ENCODE peak calls at places on chromosome 7, in nine cellular contexts. One of them, this sample, is unnamed.

GRCh38 chr7:69962856-69963149 is 364.5 kb downstream of the AUTS2 start:
- ATAC-seq in HCT116: no peak
- ATAC-seq in gastrocnemius medialis: no peak
- ATAC-seq in A549: no peak
- ATAC-seq in heart left ventricle: peak; percentile 23
- ATAC-seq in HepG2: no peak
- ATAC-seq in right lobe of liver: no peak
- ATAC-seq in GM12878: peak; percentile 78
- ATAC-seq in body of pancreas: no peak
- ATAC-seq in this sample: peak; percentile 52

GRCh38 chr7:143507094-143507518 is 29.4 kb downstream of the TAS2R41 start:
- ATAC-seq in HCT116: no peak
- ATAC-seq in gastrocnemius medialis: no peak
- ATAC-seq in A549: no peak
- ATAC-seq in heart left ventricle: no peak
- ATAC-seq in HepG2: no peak
- ATAC-seq in right lobe of liver: no peak
- ATAC-seq in GM12878: no peak
- ATAC-seq in body of pancreas: no peak
- ATAC-seq in this sample: no peak

GRCh38 chr7:104951546-104951945 is 62.5 kb upstream of the KMT2E start:
- ATAC-seq in HCT116: no peak
- ATAC-seq in gastrocnemius medialis: peak; percentile 60
- ATAC-seq in A549: no peak
- ATAC-seq in heart left ventricle: peak; percentile 49
- ATAC-seq in HepG2: no peak
- ATAC-seq in right lobe of liver: no peak
- ATAC-seq in GM12878: peak; percentile 35
- ATAC-seq in body of pancreas: no peak
- ATAC-seq in this sample: peak; percentile 63

GRCh38 chr7:43490016-43490415 is 92.9 kb upstream of the STK17A start:
- ATAC-seq in HCT116: no peak
- ATAC-seq in gastrocnemius medialis: no peak
- ATAC-seq in A549: no peak
- ATAC-seq in heart left ventricle: peak; percentile 42
- ATAC-seq in HepG2: no peak
- ATAC-seq in right lobe of liver: peak; percentile 59
- ATAC-seq in GM12878: no peak
- ATAC-seq in body of pancreas: no peak
- ATAC-seq in this sample: no peak

GRCh38 chr7:34184466-34184865 is 279.1 kb downstream of the BMPER start:
- ATAC-seq in HCT116: peak; percentile 49
- ATAC-seq in gastrocnemius medialis: no peak
- ATAC-seq in A549: peak; percentile 61
- ATAC-seq in heart left ventricle: no peak
- ATAC-seq in HepG2: no peak
- ATAC-seq in right lobe of liver: no peak
- ATAC-seq in GM12878: no peak
- ATAC-seq in body of pancreas: no peak
- ATAC-seq in this sample: no peak

GRCh38 chr7:121505021-121505420 is 108.9 kb upstream of the FAM3C start:
- ATAC-seq in HCT116: no peak
- ATAC-seq in gastrocnemius medialis: no peak
- ATAC-seq in A549: no peak
- ATAC-seq in heart left ventricle: no peak
- ATAC-seq in HepG2: no peak
- ATAC-seq in right lobe of liver: no peak
- ATAC-seq in GM12878: no peak
- ATAC-seq in body of pancreas: no peak
- ATAC-seq in this sample: no peak

GRCh38 chr7:150479023-150479716 is 28.7 kb downstream of the GIMAP8 start:
- ATAC-seq in HCT116: no peak
- ATAC-seq in gastrocnemius medialis: no peak
- ATAC-seq in A549: no peak
- ATAC-seq in heart left ventricle: peak; percentile 65
- ATAC-seq in HepG2: no peak
- ATAC-seq in right lobe of liver: no peak
- ATAC-seq in GM12878: no peak
- ATAC-seq in body of pancreas: no peak
- ATAC-seq in this sample: no peak

GRCh38 chr7:75967573-75967997 is 26.8 kb downstream of the TMEM120A start:
- ATAC-seq in HCT116: no peak
- ATAC-seq in gastrocnemius medialis: no peak
- ATAC-seq in A549: no peak
- ATAC-seq in heart left ventricle: peak; percentile 15
- ATAC-seq in HepG2: no peak
- ATAC-seq in right lobe of liver: no peak
- ATAC-seq in GM12878: no peak
- ATAC-seq in body of pancreas: peak; percentile 22
- ATAC-seq in this sample: peak; percentile 11

GRCh38 chr7:154858836-154859537 is 143.9 kb downstream of the PAXIP1 start:
- ATAC-seq in HCT116: no peak
- ATAC-seq in gastrocnemius medialis: no peak
- ATAC-seq in A549: no peak
- ATAC-seq in heart left ventricle: no peak
- ATAC-seq in HepG2: no peak
- ATAC-seq in right lobe of liver: no peak
- ATAC-seq in GM12878: no peak
- ATAC-seq in body of pancreas: no peak
- ATAC-seq in this sample: no peak

GRCh38 chr7:100710452-100710851 is 4.5 kb downstream of the POP7 start:
- ATAC-seq in HCT116: no peak
- ATAC-seq in gastrocnemius medialis: no peak
- ATAC-seq in A549: no peak
- ATAC-seq in heart left ventricle: no peak
- ATAC-seq in HepG2: no peak
- ATAC-seq in right lobe of liver: no peak
- ATAC-seq in GM12878: no peak
- ATAC-seq in body of pancreas: no peak
- ATAC-seq in this sample: no peak

GRCh38 chr7:100705341-100705752 is 574 bp upstream of the POP7 start:
- ATAC-seq in HCT116: peak; percentile 77
- ATAC-seq in gastrocnemius medialis: peak; percentile 63
- ATAC-seq in A549: peak; percentile 88
- ATAC-seq in heart left ventricle: peak; percentile 80
- ATAC-seq in HepG2: peak; percentile 82
- ATAC-seq in right lobe of liver: peak; percentile 73
- ATAC-seq in GM12878: peak; percentile 87
- ATAC-seq in body of pancreas: peak; percentile 65
- ATAC-seq in this sample: peak; percentile 69

GRCh38 chr7:100706672-100707311 is 871 bp downstream of the POP7 start:
- ATAC-seq in HCT116: no peak
- ATAC-seq in gastrocnemius medialis: no peak
- ATAC-seq in A549: no peak
- ATAC-seq in heart left ventricle: no peak
- ATAC-seq in HepG2: peak; percentile 10
- ATAC-seq in right lobe of liver: peak; percentile 1
- ATAC-seq in GM12878: no peak
- ATAC-seq in body of pancreas: no peak
- ATAC-seq in this sample: no peak

GRCh38 chr7:100708395-100708794 is 2.5 kb downstream of the POP7 start:
- ATAC-seq in HCT116: no peak
- ATAC-seq in gastrocnemius medialis: no peak
- ATAC-seq in A549: no peak
- ATAC-seq in heart left ventricle: no peak
- ATAC-seq in HepG2: no peak
- ATAC-seq in right lobe of liver: no peak
- ATAC-seq in GM12878: no peak
- ATAC-seq in body of pancreas: no peak
- ATAC-seq in this sample: no peak

GRCh38 chr7:100705753-100706671 is at the start of gene POP7:
- ATAC-seq in HCT116: peak; percentile 91
- ATAC-seq in gastrocnemius medialis: peak; percentile 98
- ATAC-seq in A549: peak; percentile 96
- ATAC-seq in heart left ventricle: peak; percentile 97
- ATAC-seq in HepG2: peak; percentile 93
- ATAC-seq in right lobe of liver: peak; percentile 92
- ATAC-seq in GM12878: peak; percentile 98
- ATAC-seq in body of pancreas: peak; percentile 97
- ATAC-seq in this sample: peak; percentile 98
- TF ChIP-seq POLR2A in HCT116: peak; percentile 69
- TF ChIP-seq POLR2A in gastrocnemius medialis: peak; percentile 60
- TF ChIP-seq POLR2A in A549: peak; percentile 72
- TF ChIP-seq POLR2A in heart left ventricle: peak; percentile 71
- TF ChIP-seq POLR2A in HepG2: peak; percentile 51
- TF ChIP-seq POLR2A in right lobe of liver: peak; percentile 56
- TF ChIP-seq POLR2A in GM12878: peak; percentile 89
- TF ChIP-seq POLR2A in body of pancreas: peak; percentile 66
- TF ChIP-seq POLR2A in this sample: peak; percentile 42

GRCh38 chr7:45898241-45898640 is 10.0 kb downstream of the IGFBP1 start:
- ATAC-seq in HCT116: no peak
- ATAC-seq in gastrocnemius medialis: no peak
- ATAC-seq in A549: no peak
- ATAC-seq in heart left ventricle: no peak
- ATAC-seq in HepG2: no peak
- ATAC-seq in right lobe of liver: no peak
- ATAC-seq in GM12878: no peak
- ATAC-seq in body of pancreas: no peak
- ATAC-seq in this sample: no peak

GRCh38 chr7:45901566-45901965 is 13.3 kb downstream of the IGFBP1 start:
- ATAC-seq in HCT116: no peak
- ATAC-seq in gastrocnemius medialis: no peak
- ATAC-seq in A549: no peak
- ATAC-seq in heart left ventricle: no peak
- ATAC-seq in HepG2: no peak
- ATAC-seq in right lobe of liver: no peak
- ATAC-seq in GM12878: no peak
- ATAC-seq in body of pancreas: no peak
- ATAC-seq in this sample: no peak

GRCh38 chr7:45897042-45897690 is 8.9 kb downstream of the IGFBP1 start:
- ATAC-seq in HCT116: no peak
- ATAC-seq in gastrocnemius medialis: no peak
- ATAC-seq in A549: no peak
- ATAC-seq in heart left ventricle: no peak
- ATAC-seq in HepG2: no peak
- ATAC-seq in right lobe of liver: no peak
- ATAC-seq in GM12878: no peak
- ATAC-seq in body of pancreas: no peak
- ATAC-seq in this sample: no peak

GRCh38 chr7:45902820-45903219 is 14.5 kb downstream of the IGFBP1 start:
- ATAC-seq in HCT116: peak; percentile 64
- ATAC-seq in gastrocnemius medialis: no peak
- ATAC-seq in A549: no peak
- ATAC-seq in heart left ventricle: no peak
- ATAC-seq in HepG2: peak; percentile 91
- ATAC-seq in right lobe of liver: peak; percentile 71
- ATAC-seq in GM12878: no peak
- ATAC-seq in body of pancreas: no peak
- ATAC-seq in this sample: no peak
- TF ChIP-seq CTCF in HCT116: no peak
- TF ChIP-seq CTCF in gastrocnemius medialis: no peak
- TF ChIP-seq CTCF in A549: no peak
- TF ChIP-seq CTCF in heart left ventricle: no peak
- TF ChIP-seq CTCF in HepG2: peak; percentile 37
- TF ChIP-seq CTCF in right lobe of liver: peak; percentile 12
- TF ChIP-seq CTCF in GM12878: no peak
- TF ChIP-seq CTCF in body of pancreas: no peak
- TF ChIP-seq CTCF in this sample: no peak

GRCh38 chr7:99409192-99409572 is 413 bp downstream of the BUD31 start:
- ATAC-seq in HCT116: peak; percentile 6
- ATAC-seq in gastrocnemius medialis: no peak
- ATAC-seq in A549: peak; percentile 11
- ATAC-seq in heart left ventricle: no peak
- ATAC-seq in HepG2: peak; percentile 2
- ATAC-seq in right lobe of liver: no peak
- ATAC-seq in GM12878: peak; percentile 14
- ATAC-seq in body of pancreas: no peak
- ATAC-seq in this sample: no peak

GRCh38 chr7:99408347-99409191 is at the start of the genes BUD31 and PDAP1:
- ATAC-seq in HCT116: peak; percentile 86
- ATAC-seq in gastrocnemius medialis: peak; percentile 93
- ATAC-seq in A549: peak; percentile 88
- ATAC-seq in heart left ventricle: peak; percentile 95
- ATAC-seq in HepG2: peak; percentile 90
- ATAC-seq in right lobe of liver: peak; percentile 97
- ATAC-seq in GM12878: peak; percentile 86
- ATAC-seq in body of pancreas: peak; percentile 95
- ATAC-seq in this sample: peak; percentile 95

GRCh38 chr7:99406557-99406956 is 1.8 kb downstream of the PDAP1 start:
- ATAC-seq in HCT116: no peak
- ATAC-seq in gastrocnemius medialis: no peak
- ATAC-seq in A549: no peak
- ATAC-seq in heart left ventricle: no peak
- ATAC-seq in HepG2: no peak
- ATAC-seq in right lobe of liver: no peak
- ATAC-seq in GM12878: peak; percentile 8
- ATAC-seq in body of pancreas: no peak
- ATAC-seq in this sample: no peak

GRCh38 chr7:99409814-99410213 is 1.0 kb downstream of the BUD31 start:
- ATAC-seq in HCT116: no peak
- ATAC-seq in gastrocnemius medialis: no peak
- ATAC-seq in A549: no peak
- ATAC-seq in heart left ventricle: no peak
- ATAC-seq in HepG2: no peak
- ATAC-seq in right lobe of liver: no peak
- ATAC-seq in GM12878: no peak
- ATAC-seq in body of pancreas: no peak
- ATAC-seq in this sample: no peak

GRCh38 chr7:99407849-99408346 is 499 bp downstream of the PDAP1 start:
- ATAC-seq in HCT116: peak; percentile 46
- ATAC-seq in gastrocnemius medialis: peak; percentile 60
- ATAC-seq in A549: peak; percentile 66
- ATAC-seq in heart left ventricle: peak; percentile 63
- ATAC-seq in HepG2: peak; percentile 72
- ATAC-seq in right lobe of liver: peak; percentile 35
- ATAC-seq in GM12878: peak; percentile 39
- ATAC-seq in body of pancreas: peak; percentile 35
- ATAC-seq in this sample: peak; percentile 60
- TF ChIP-seq POLR2A in HCT116: no peak
- TF ChIP-seq POLR2A in gastrocnemius medialis: no peak
- TF ChIP-seq POLR2A in A549: no peak
- TF ChIP-seq POLR2A in heart left ventricle: no peak
- TF ChIP-seq POLR2A in HepG2: peak; percentile 71
- TF ChIP-seq POLR2A in right lobe of liver: no peak
- TF ChIP-seq POLR2A in GM12878: no peak
- TF ChIP-seq POLR2A in body of pancreas: no peak
- TF ChIP-seq POLR2A in this sample: no peak

DNA sequence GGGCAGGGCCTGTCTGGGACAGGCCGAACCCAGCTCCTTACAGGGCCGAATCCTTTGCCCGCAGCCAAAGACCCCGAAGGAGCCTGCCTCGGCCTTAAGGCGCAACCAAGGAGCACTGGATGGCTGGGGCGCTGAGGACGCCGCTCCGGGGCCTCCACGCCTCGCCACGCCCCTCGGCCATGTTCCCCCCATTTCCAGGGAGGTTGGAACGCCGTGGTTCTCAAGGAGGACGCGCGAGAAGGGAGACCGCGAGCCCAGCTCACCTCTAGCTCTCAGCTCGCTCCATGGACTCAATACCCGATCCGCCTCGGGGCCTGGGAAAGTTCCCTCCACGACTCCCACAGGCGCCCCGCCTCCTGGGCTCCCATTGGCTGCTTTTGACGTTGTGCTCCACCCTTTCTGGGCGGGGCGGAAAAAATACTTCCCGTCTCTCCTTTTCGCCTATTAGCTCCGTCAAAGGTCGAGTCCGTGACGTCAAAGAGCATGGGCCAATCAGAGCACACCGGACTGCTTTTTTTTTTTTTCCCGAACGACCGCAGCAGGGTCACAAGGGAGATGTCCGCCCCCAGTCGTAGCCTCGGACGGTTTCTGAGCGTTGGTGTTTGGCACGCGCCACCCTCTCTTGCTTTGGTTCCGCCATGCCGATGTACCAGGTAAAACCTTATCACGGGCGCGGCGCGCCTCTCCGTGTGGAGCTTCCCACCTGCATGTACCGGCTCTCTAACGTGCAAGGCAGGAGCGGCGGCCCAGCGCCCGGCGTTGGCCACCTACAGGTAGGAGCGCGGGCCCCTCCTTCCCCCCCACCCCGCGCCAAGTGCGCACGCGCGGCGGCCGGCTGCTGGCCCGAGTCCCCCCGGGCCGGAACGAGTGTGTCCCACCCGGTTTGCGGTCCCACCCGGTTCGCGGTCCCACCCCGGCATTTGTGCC is 305.7 kb downstream of the TYW1 start:
- ATAC-seq in HCT116: peak; percentile 91
- ATAC-seq in gastrocnemius medialis: peak; percentile 96
- ATAC-seq in A549: peak; percentile 96
- ATAC-seq in heart left ventricle: peak; percentile 97
- ATAC-seq in HepG2: peak; percentile 95
- ATAC-seq in right lobe of liver: peak; percentile 96
- ATAC-seq in GM12878: peak; percentile 88
- ATAC-seq in body of pancreas: peak; percentile 95
- ATAC-seq in this sample: peak; percentile 96
- TF ChIP-seq CTCF in HCT116: no peak
- TF ChIP-seq CTCF in gastrocnemius medialis: peak; percentile 72
- TF ChIP-seq CTCF in A549: no peak
- TF ChIP-seq CTCF in heart left ventricle: peak; percentile 51
- TF ChIP-seq CTCF in HepG2: peak; percentile 52
- TF ChIP-seq CTCF in right lobe of liver: no peak
- TF ChIP-seq CTCF in GM12878: peak; percentile 6
- TF ChIP-seq CTCF in body of pancreas: peak; percentile 21
- TF ChIP-seq CTCF in this sample: peak; percentile 67